ENCODE peak calls at places on chromosomes 6 and 20, in five cellular contexts. One of them, this sample, is unnamed.

GRCh38 chr6:70706491-70707123 is 38.9 kb downstream of the SMAP1 start:
- DNase-seq in uterus: no peak
- DNase-seq in Panc1: peak
- DNase-seq in breast epithelium: no peak
- DNase-seq in AG04450: peak
- DNase-seq in this sample: no peak

GRCh38 chr20:43433250-43433854 is 24.3 kb upstream of the SRSF6 start:
- DNase-seq in uterus: no peak
- DNase-seq in Panc1: no peak
- DNase-seq in breast epithelium: no peak
- DNase-seq in AG04450: no peak
- DNase-seq in this sample: no peak

GRCh38 chr6:26116267-26116666 is 29.0 kb downstream of the HFE start:
- DNase-seq in uterus: no peak
- DNase-seq in Panc1: no peak
- DNase-seq in breast epithelium: no peak
- DNase-seq in AG04450: no peak
- DNase-seq in this sample: no peak

GRCh38 chr6:42471116-42471515 is 19.4 kb upstream of the TRERF1 start:
- DNase-seq in uterus: no peak
- DNase-seq in Panc1: no peak
- DNase-seq in breast epithelium: no peak
- DNase-seq in AG04450: no peak
- DNase-seq in this sample: no peak

GRCh38 chr6:151107897-151108427 is 131.8 kb upstream of the AKAP12 start:
- DNase-seq in uterus: no peak
- DNase-seq in Panc1: no peak
- DNase-seq in breast epithelium: no peak
- DNase-seq in AG04450: no peak
- DNase-seq in this sample: no peak

GRCh38 chr6:159973951-159974350 is 5.1 kb downstream of the IGF2R start:
- DNase-seq in uterus: no peak
- DNase-seq in Panc1: no peak
- DNase-seq in breast epithelium: no peak
- DNase-seq in AG04450: no peak
- DNase-seq in this sample: no peak

GRCh38 chr6:169592558-169592957 is 109.3 kb downstream of the WDR27 start:
- DNase-seq in uterus: no peak
- DNase-seq in Panc1: no peak
- DNase-seq in breast epithelium: no peak
- DNase-seq in AG04450: peak
- DNase-seq in this sample: no peak

GRCh38 chr6:168051648-168052047 is 27.4 kb downstream of the FRMD1 start:
- DNase-seq in uterus: no peak
- DNase-seq in Panc1: no peak
- DNase-seq in breast epithelium: no peak
- DNase-seq in AG04450: no peak
- DNase-seq in this sample: no peak

GRCh38 chr20:32972181-32973076 is 31.8 kb downstream of the SUN5 start:
- DNase-seq in uterus: no peak
- DNase-seq in Panc1: no peak
- DNase-seq in breast epithelium: no peak
- DNase-seq in AG04450: no peak
- DNase-seq in this sample: no peak

GRCh38 chr6:169292340-169293124 is 38.9 kb upstream of the THBS2 start:
- DNase-seq in uterus: peak
- DNase-seq in Panc1: peak
- DNase-seq in breast epithelium: peak
- DNase-seq in AG04450: peak
- DNase-seq in this sample: peak

GRCh38 chr20:24498641-24499040 is 29.2 kb downstream of the SYNDIG1 start:
- DNase-seq in uterus: no peak
- DNase-seq in Panc1: no peak
- DNase-seq in breast epithelium: no peak
- DNase-seq in AG04450: no peak
- DNase-seq in this sample: no peak

GRCh38 chr6:142680308-142680707 is 264.7 kb downstream of the HIVEP2 start:
- DNase-seq in uterus: no peak
- DNase-seq in Panc1: no peak
- DNase-seq in breast epithelium: peak
- DNase-seq in AG04450: no peak
- DNase-seq in this sample: no peak

DNA sequence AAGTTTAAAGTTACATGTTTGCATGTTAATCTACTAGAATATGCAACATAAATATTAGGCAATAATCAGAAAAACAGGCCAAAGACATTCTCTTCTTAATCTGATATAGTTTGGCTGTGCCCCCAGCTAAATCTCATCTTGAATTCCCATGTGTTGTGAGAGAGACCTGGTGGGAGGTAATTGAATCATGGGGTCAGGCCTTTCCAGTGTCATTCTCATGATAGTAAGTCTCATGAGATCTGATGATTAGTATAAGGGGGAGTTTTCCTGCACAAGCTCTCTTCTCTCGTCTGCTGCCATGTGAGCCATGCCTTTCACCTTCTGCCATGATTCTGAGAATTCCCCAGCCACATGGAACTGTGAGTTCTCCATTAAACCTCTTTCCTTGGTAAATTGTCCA is 1241.7 kb upstream of the ADGRB3 start:
- DNase-seq in uterus: no peak
- DNase-seq in Panc1: no peak
- DNase-seq in breast epithelium: no peak
- DNase-seq in AG04450: no peak
- DNase-seq in this sample: no peak
- TF ChIP-seq CTCF in uterus: no peak
- TF ChIP-seq CTCF in Panc1: no peak
- TF ChIP-seq CTCF in breast epithelium: no peak
- TF ChIP-seq CTCF in AG04450: no peak
- TF ChIP-seq CTCF in this sample: no peak

GRCh38 chr6:12009180-12009748 is 2.8 kb upstream of the HIVEP1 start:
- DNase-seq in uterus: no peak
- DNase-seq in Panc1: no peak
- DNase-seq in breast epithelium: peak
- DNase-seq in AG04450: no peak
- DNase-seq in this sample: no peak
- H3K4me3 ChIP-seq in uterus: peak
- H3K4me3 ChIP-seq in Panc1: peak
- H3K4me3 ChIP-seq in breast epithelium: peak
- H3K4me3 ChIP-seq in AG04450: peak
- H3K4me3 ChIP-seq in this sample: peak

GRCh38 chr20:2816030-2816582 is at the start of gene TMEM239:
- DNase-seq in uterus: no peak
- DNase-seq in Panc1: no peak
- DNase-seq in breast epithelium: no peak
- DNase-seq in AG04450: no peak
- DNase-seq in this sample: no peak

GRCh38 chr20:2817891-2818595 is 1.9 kb downstream of the TMEM239 start:
- DNase-seq in uterus: no peak
- DNase-seq in Panc1: no peak
- DNase-seq in breast epithelium: no peak
- DNase-seq in AG04450: no peak
- DNase-seq in this sample: no peak

GRCh38 chr20:2815242-2815900 is 584 bp downstream of the C20orf141 start:
- DNase-seq in uterus: no peak
- DNase-seq in Panc1: no peak
- DNase-seq in breast epithelium: peak
- DNase-seq in AG04450: no peak
- DNase-seq in this sample: no peak

GRCh38 chr20:2817341-2817726 is 1.2 kb downstream of the TMEM239 start:
- DNase-seq in uterus: no peak
- DNase-seq in Panc1: no peak
- DNase-seq in breast epithelium: no peak
- DNase-seq in AG04450: no peak
- DNase-seq in this sample: no peak

GRCh38 chr20:2816583-2817340 is 598 bp downstream of the TMEM239 start:
- DNase-seq in uterus: no peak
- DNase-seq in Panc1: no peak
- DNase-seq in breast epithelium: no peak
- DNase-seq in AG04450: no peak
- DNase-seq in this sample: no peak
- TF ChIP-seq CTCF in uterus: no peak
- TF ChIP-seq CTCF in Panc1: no peak
- TF ChIP-seq CTCF in breast epithelium: no peak
- TF ChIP-seq CTCF in AG04450: no peak
- TF ChIP-seq CTCF in this sample: peak

GRCh38 chr6:85452441-85452881 is 2.6 kb downstream of the NT5E start:
- DNase-seq in uterus: no peak
- DNase-seq in Panc1: no peak
- DNase-seq in breast epithelium: no peak
- DNase-seq in AG04450: peak
- DNase-seq in this sample: no peak
- H3K4me3 ChIP-seq in uterus: no peak
- H3K4me3 ChIP-seq in Panc1: peak
- H3K4me3 ChIP-seq in breast epithelium: peak
- H3K4me3 ChIP-seq in AG04450: peak
- H3K4me3 ChIP-seq in this sample: peak

This sample was measured in epithelial cell of proximal tubule.